ENCODE peak calls at places on chromosomes 3 and 15, in eight cellular contexts. B is astrocyte of the cerebellum; N is ELF-1; G is left ventricle myocardium superior; V is DMS153; Y is HT1080; J is GM06990; H is stimulated activated CD8-positive, alpha-beta memory T cell treated with anti-CD3 and anti-CD28 coated beads, Interleukin-15, amount 100 ng/mL, for 48 hours. O is an unnamed sample.

GRCh38 chr3:70261283-70261682 is 51.2 kb downstream of the MDFIC2 start:
- DNase-seq in B (no peak), G (no peak), H (no peak), Y (peak), J (no peak), V (no peak), N (no peak), O (no peak)

GRCh38 chr15:98331676-98332075 is 316.7 kb upstream of the IGF1R start:
- DNase-seq in G (no peak), N (no peak), H (no peak), Y (no peak), B (no peak), J (no peak), V (no peak), O (no peak)

GRCh38 chr3:176190755-176191154 is 1006.5 kb downstream of the TBL1XR1 start:
- DNase-seq in G (no peak), N (no peak), Y (no peak), J (no peak), B (no peak), H (no peak), V (no peak), O (no peak)

GRCh38 chr15:74432968-74433591 is 678 bp downstream of the SEMA7A start:
- DNase-seq in N (peak), J (no peak), G (peak), V (no peak), H (no peak), B (no peak), Y (no peak), O (no peak)

GRCh38 chr15:78565951-78566774 is 843 bp downstream of the CHRNA5 start:
- DNase-seq in J (peak), G (no peak), Y (peak), H (no peak), N (peak), V (no peak), B (no peak), O (peak)

GRCh38 chr15:35740761-35741160 is 194.8 kb upstream of the DPH6 start:
- DNase-seq in N (no peak), G (no peak), H (no peak), Y (no peak), B (no peak), J (no peak), V (no peak), O (no peak)

GRCh38 chr3:126308394-126309125 is 48.6 kb downstream of the KLF15 start:
- DNase-seq in N (peak), B (no peak), G (no peak), Y (no peak), V (no peak), H (no peak), J (no peak), O (no peak)

GRCh38 chr15:25242957-25243799 is 195.6 kb downstream of the UBE3A start:
- DNase-seq in Y (no peak), N (no peak), B (no peak), H (no peak), G (peak), J (no peak), V (no peak), O (no peak)

GRCh38 chr15:80251505-80252280 is at the start of gene CTXND1:
- DNase-seq in Y (no peak), V (no peak), J (no peak), N (peak), H (no peak), G (peak), B (no peak), O (no peak)

GRCh38 chr15:63408514-63408913 is 26.9 kb upstream of the CA12 start:
- DNase-seq in Y (no peak), H (no peak), B (peak), N (no peak), G (no peak), J (no peak), V (no peak), O (no peak)

GRCh38 chr15:71752604-71753289 is 57.6 kb upstream of the NR2E3 start:
- DNase-seq in N (peak), J (no peak), G (no peak), V (no peak), H (no peak), B (peak), Y (peak), O (peak)

GRCh38 chr15:88704791-88705768 is 66.3 kb downstream of the ISG20 start:
- DNase-seq in V (no peak), B (no peak), J (no peak), Y (no peak), H (no peak), G (peak), N (peak), O (no peak)

GRCh38 chr3:57161915-57162314 is 3.2 kb downstream of the IL17RD start:
- DNase-seq in Y (no peak), V (no peak), J (no peak), B (no peak), N (peak), G (no peak), H (no peak), O (no peak)

GRCh38 chr3:107598926-107599754 is 76.4 kb downstream of the BBX start:
- DNase-seq in V (peak), N (peak), G (peak), H (peak), J (peak), Y (peak), B (no peak), O (no peak)

GRCh38 chr3:66442254-66443249 is 58.3 kb downstream of the LRIG1 start:
- DNase-seq in H (no peak), G (peak), V (peak), B (peak), Y (peak), N (peak), J (no peak), O (no peak)

GRCh38 chr3:118108176-118108575 is 926.5 kb downstream of the IGSF11 start:
- DNase-seq in Y (no peak), H (no peak), V (no peak), G (no peak), N (no peak), J (no peak), B (no peak), O (no peak)

GRCh38 chr3:71210257-71211002 is 373.1 kb downstream of the FOXP1 start:
- DNase-seq in V (no peak), N (peak), J (no peak), Y (peak), B (no peak), G (no peak), H (no peak), O (no peak)

GRCh38 chr3:125140817-125141595 is 71.5 kb downstream of the SLC12A8 start:
- DNase-seq in Y (no peak), B (no peak), H (no peak), N (no peak), J (no peak), V (no peak), G (peak), O (no peak)

GRCh38 chr3:142990706-142991105 is 10.7 kb upstream of the U2SURP start:
- DNase-seq in H (no peak), Y (no peak), V (no peak), B (no peak), G (no peak), J (no peak), N (no peak), O (no peak)

GRCh38 chr3:133547432-133548041 is 25.9 kb upstream of the CDV3 start:
- DNase-seq in B (peak), G (peak), N (peak), H (no peak), V (no peak), J (no peak), Y (no peak), O (no peak)

GRCh38 chr3:4584537-4585249 is 91.5 kb downstream of the ITPR1 start:
- DNase-seq in J (peak), V (no peak), Y (peak), N (no peak), G (no peak), H (peak), B (no peak), O (no peak)

O was measured in RKO.